ENCODE peak calls at places on chromosomes 3 and 15, in ten cellular contexts. S is neural progenitor cell, Y is adrenal gland, M is ovary, N is MM.1S, E is cardiac muscle cell, X is Karpas-422, B is ascending aorta, R is aorta, U is K562. J is an unnamed sample.

GRCh38 chr3:184757010-184757651 is 45.3 kb upstream of the MAGEF1 start:
- DNase-seq in R (peak), M (peak), Y (peak), N (peak), S (no peak), B (peak), E (peak), X (peak), U (no peak), J (no peak)

GRCh38 chr15:40807028-40807887 is at the start of the genes DNAJC17 and ZFYVE19:
- DNase-seq in B (peak), Y (peak), R (peak), M (peak), U (peak), N (peak), X (peak), E (peak), S (peak), J (peak)

GRCh38 chr3:32374788-32375595 is 16.7 kb upstream of the CMTM7 start:
- DNase-seq in Y (peak), U (peak), M (no peak), B (peak), E (peak), R (no peak), N (peak), S (peak), X (peak), J (no peak)

GRCh38 chr3:142211034-142211433 is 14.4 kb downstream of the GK5 start:
- DNase-seq in B (no peak), X (peak), Y (no peak), E (peak), R (no peak), M (no peak), S (peak), U (no peak), N (no peak), J (no peak)

GRCh38 chr3:23607184-23607847 is 198.4 kb upstream of the UBE2E1 start:
- DNase-seq in N (no peak), M (no peak), E (no peak), U (no peak), Y (no peak), X (no peak), R (no peak), B (no peak), S (no peak), J (no peak)

GRCh38 chr3:11159421-11159904 is 5.2 kb downstream of the HRH1 start:
- DNase-seq in M (peak), U (no peak), N (no peak), S (no peak), R (no peak), Y (no peak), E (no peak), X (no peak), B (peak), J (no peak)

GRCh38 chr3:193836918-193837317 is 243.9 kb downstream of the OPA1 start:
- DNase-seq in U (peak), M (no peak), E (no peak), S (no peak), B (no peak), R (no peak), X (no peak), Y (no peak), N (no peak), J (no peak)

GRCh38 chr15:75145027-75145841 is 56.4 kb upstream of the C15orf39 start:
- DNase-seq in E (no peak), S (no peak), X (no peak), Y (peak), B (no peak), R (no peak), U (no peak), N (no peak), M (no peak), J (no peak)

GRCh38 chr3:157738441-157738840 is 235.2 kb upstream of the VEPH1 start:
- DNase-seq in U (no peak), M (no peak), Y (no peak), B (no peak), X (no peak), E (no peak), N (no peak), R (no peak), S (no peak), J (no peak)

GRCh38 chr3:100928638-100929428 is 64.4 kb downstream of the ABI3BP start:
- DNase-seq in B (no peak), N (no peak), M (no peak), U (no peak), R (no peak), E (no peak), X (peak), Y (no peak), S (no peak), J (no peak)
- H3K27ac ChIP-seq in B (peak), N (no peak), M (no peak), U (no peak), R (no peak), E (no peak), X (no peak), Y (no peak), S (no peak), J (no peak)

GRCh38 chr15:99731336-99732267 is 1.6 kb downstream of the LYSMD4 start:
- DNase-seq in N (no peak), E (no peak), X (no peak), S (peak), Y (no peak), M (no peak), U (no peak), R (no peak), B (no peak), J (no peak)
- H3K4me3 ChIP-seq in N (no peak), E (peak), X (peak), S (peak), Y (no peak), M (peak), U (no peak), R (peak), B (peak), J (peak)

GRCh38 chr3:86988235-86988634 is 2.7 kb downstream of the VGLL3 start:
- DNase-seq in U (no peak), E (no peak), X (no peak), R (no peak), B (no peak), Y (no peak), M (no peak), N (no peak), S (no peak), J (no peak)

GRCh38 chr3:86988986-86989385 is 2.0 kb downstream of the VGLL3 start:
- DNase-seq in R (no peak), X (no peak), E (no peak), Y (no peak), B (no peak), S (no peak), N (no peak), U (no peak), M (no peak), J (no peak)

GRCh38 chr3:86990171-86990733 is 697 bp downstream of the VGLL3 start:
- DNase-seq in Y (no peak), R (peak), B (peak), U (no peak), E (no peak), N (peak), X (no peak), M (peak), S (no peak), J (no peak)

GRCh38 chr3:86990734-86991481 is at the start of gene VGLL3:
- DNase-seq in U (no peak), R (peak), Y (peak), M (peak), E (peak), N (peak), X (no peak), B (peak), S (peak), J (peak)

DNA sequence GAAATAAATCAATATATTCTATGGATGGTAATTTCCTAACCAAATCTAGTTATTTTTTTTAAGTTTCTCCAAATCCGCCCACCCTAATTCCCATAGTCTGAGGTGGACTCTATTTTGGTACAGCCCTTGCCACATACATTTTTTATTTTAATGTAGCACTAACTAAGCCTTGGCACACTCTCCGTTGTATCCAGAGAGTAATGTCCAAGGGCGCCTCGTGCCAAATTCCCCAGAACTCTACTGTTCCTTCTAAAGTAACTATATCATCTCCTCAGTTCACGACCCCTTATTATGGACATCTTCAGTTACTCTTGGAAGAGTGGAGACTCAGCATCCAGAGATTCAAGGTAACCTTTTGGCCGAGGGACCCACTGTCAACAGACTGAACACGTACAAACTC is 1.3 kb downstream of the VGLL3 start:
- DNase-seq in Y (no peak), E (no peak), R (no peak), S (no peak), N (no peak), X (no peak), U (no peak), M (no peak), B (no peak), J (no peak)
- H3K27ac ChIP-seq in Y (no peak), E (no peak), R (peak), S (no peak), N (no peak), X (no peak), U (no peak), M (peak), B (peak), J (peak)

GRCh38 chr3:186152361-186152798 is 43.5 kb upstream of the ETV5 start:
- DNase-seq in E (no peak), U (no peak), Y (no peak), S (no peak), B (peak), N (no peak), R (no peak), X (no peak), M (no peak), J (no peak)

GRCh38 chr3:186154641-186155040 is 45.8 kb upstream of the ETV5 start:
- DNase-seq in M (no peak), U (no peak), Y (no peak), B (peak), X (no peak), E (no peak), N (no peak), S (no peak), R (no peak), J (no peak)

GRCh38 chr3:186151077-186151971 is 42.4 kb upstream of the ETV5 start:
- DNase-seq in X (no peak), N (no peak), Y (no peak), S (no peak), E (no peak), R (no peak), B (peak), U (no peak), M (no peak), J (no peak)

GRCh38 chr3:186150234-186150830 is 41.4 kb upstream of the ETV5 start:
- DNase-seq in B (peak), X (no peak), R (no peak), Y (no peak), N (no peak), M (no peak), S (no peak), U (no peak), E (no peak), J (no peak)

DNA sequence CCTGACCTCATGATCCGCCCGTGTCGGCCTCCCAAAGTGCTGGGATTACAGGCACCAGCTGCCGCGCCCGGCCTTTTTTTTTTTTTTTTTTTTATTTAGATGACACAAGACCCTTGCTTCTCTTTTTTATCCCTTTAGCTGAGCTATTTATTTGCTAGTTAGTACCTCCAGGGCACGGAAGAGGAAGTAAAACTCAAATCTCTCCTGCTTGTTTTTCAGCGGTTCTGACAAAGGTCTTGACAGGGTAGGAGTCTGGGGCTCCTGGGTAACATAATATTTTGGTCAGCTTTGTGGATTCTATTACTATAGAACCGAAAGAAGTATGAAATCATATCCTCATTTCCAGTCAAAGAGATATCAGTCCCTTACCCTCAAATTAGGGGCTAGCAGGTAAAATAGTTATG is 44.0 kb upstream of the ETV5 start:
- DNase-seq in U (no peak), X (peak), B (peak), E (no peak), Y (no peak), N (peak), M (no peak), S (no peak), R (no peak), J (no peak)
- H3K4me3 ChIP-seq in U (no peak), X (peak), B (no peak), E (no peak), Y (no peak), N (peak), M (no peak), S (no peak), R (no peak), J (no peak)